ENCODE peak calls at places on chromosomes 16 and 17, in nine cellular contexts. One of them, this sample, is unnamed.
A peak's percentile ranks its signal among the peaks of the same experiment; 100 is the strongest.

GRCh38 chr16:85172465-85173071 is 60.3 kb upstream of the CIBAR2 start:
- DNase-seq in H1: peak; percentile 70
- DNase-seq in astrocyte of the spinal cord: no peak
- DNase-seq in astrocyte: no peak
- DNase-seq in heart right ventricle: peak; percentile 47
- DNase-seq in astrocyte of the cerebellum: no peak
- DNase-seq in lung: no peak
- DNase-seq in A549: peak; percentile 66
- DNase-seq in endothelial cell: no peak
- DNase-seq in this sample: peak; percentile 56

GRCh38 chr17:68509151-68510057 is 2.8 kb upstream of the PRKAR1A start:
- DNase-seq in astrocyte: no peak
- DNase-seq in H1: no peak
- DNase-seq in astrocyte of the spinal cord: no peak
- DNase-seq in endothelial cell: peak; percentile 21
- DNase-seq in A549: no peak
- DNase-seq in lung: peak; percentile 53
- DNase-seq in heart right ventricle: peak; percentile 69
- DNase-seq in astrocyte of the cerebellum: no peak
- DNase-seq in this sample: no peak

GRCh38 chr17:28030386-28030785 is 12.1 kb upstream of the NLK start:
- DNase-seq in astrocyte of the spinal cord: no peak
- DNase-seq in H1: no peak
- DNase-seq in heart right ventricle: no peak
- DNase-seq in lung: peak; percentile 44
- DNase-seq in astrocyte of the cerebellum: no peak
- DNase-seq in endothelial cell: no peak
- DNase-seq in A549: no peak
- DNase-seq in astrocyte: no peak
- DNase-seq in this sample: no peak

GRCh38 chr16:30941600-30942420 is 7.1 kb upstream of the ORAI3 start:
- DNase-seq in astrocyte of the cerebellum: no peak
- DNase-seq in astrocyte: no peak
- DNase-seq in H1: peak; percentile 87
- DNase-seq in A549: peak; percentile 87
- DNase-seq in heart right ventricle: peak; percentile 71
- DNase-seq in lung: peak; percentile 84
- DNase-seq in endothelial cell: peak; percentile 73
- DNase-seq in astrocyte of the spinal cord: peak; percentile 59
- DNase-seq in this sample: peak; percentile 88

GRCh38 chr17:72700226-72700625 is 392.3 kb downstream of the SLC39A11 start:
- DNase-seq in A549: no peak
- DNase-seq in astrocyte of the cerebellum: no peak
- DNase-seq in H1: no peak
- DNase-seq in astrocyte of the spinal cord: no peak
- DNase-seq in astrocyte: no peak
- DNase-seq in lung: no peak
- DNase-seq in endothelial cell: no peak
- DNase-seq in heart right ventricle: no peak
- DNase-seq in this sample: no peak

GRCh38 chr16:21101631-21102420 is 48.8 kb downstream of the DNAH3 start:
- DNase-seq in heart right ventricle: peak; percentile 36
- DNase-seq in A549: peak; percentile 50
- DNase-seq in endothelial cell: peak; percentile 28
- DNase-seq in H1: no peak
- DNase-seq in astrocyte: no peak
- DNase-seq in astrocyte of the spinal cord: peak; percentile 10
- DNase-seq in astrocyte of the cerebellum: no peak
- DNase-seq in lung: no peak
- DNase-seq in this sample: peak; percentile 61

GRCh38 chr16:1055557-1055924 is 17.0 kb upstream of the SSTR5 start:
- DNase-seq in endothelial cell: no peak
- DNase-seq in lung: no peak
- DNase-seq in astrocyte of the cerebellum: no peak
- DNase-seq in astrocyte: no peak
- DNase-seq in astrocyte of the spinal cord: no peak
- DNase-seq in A549: no peak
- DNase-seq in heart right ventricle: no peak
- DNase-seq in H1: no peak
- DNase-seq in this sample: no peak

GRCh38 chr16:46908540-46909372 is 24.6 kb downstream of the GPT2 start:
- DNase-seq in astrocyte of the cerebellum: peak; percentile 60
- DNase-seq in astrocyte of the spinal cord: peak; percentile 75
- DNase-seq in astrocyte: peak; percentile 28
- DNase-seq in H1: peak; percentile 81
- DNase-seq in lung: peak; percentile 55
- DNase-seq in heart right ventricle: no peak
- DNase-seq in endothelial cell: peak; percentile 80
- DNase-seq in A549: peak; percentile 60
- DNase-seq in this sample: peak; percentile 72

GRCh38 chr16:12171206-12171605 is 194.7 kb downstream of the SNX29 start:
- DNase-seq in heart right ventricle: no peak
- DNase-seq in astrocyte: peak; percentile 41
- DNase-seq in A549: no peak
- DNase-seq in lung: no peak
- DNase-seq in astrocyte of the cerebellum: no peak
- DNase-seq in endothelial cell: no peak
- DNase-seq in H1: no peak
- DNase-seq in astrocyte of the spinal cord: no peak
- DNase-seq in this sample: no peak

GRCh38 chr17:61408151-61409041 is 8.8 kb downstream of the TBX2 start:
- DNase-seq in lung: no peak
- DNase-seq in endothelial cell: peak; percentile 17
- DNase-seq in heart right ventricle: no peak
- DNase-seq in astrocyte: no peak
- DNase-seq in astrocyte of the spinal cord: no peak
- DNase-seq in astrocyte of the cerebellum: no peak
- DNase-seq in A549: no peak
- DNase-seq in H1: peak; percentile 64
- DNase-seq in this sample: no peak

GRCh38 chr17:82121660-82122629 is 23.9 kb upstream of the FASN start:
- DNase-seq in astrocyte of the spinal cord: no peak
- DNase-seq in astrocyte of the cerebellum: no peak
- DNase-seq in H1: no peak
- DNase-seq in lung: no peak
- DNase-seq in heart right ventricle: no peak
- DNase-seq in A549: no peak
- DNase-seq in astrocyte: no peak
- DNase-seq in endothelial cell: no peak
- DNase-seq in this sample: no peak

GRCh38 chr16:4683255-4684029 is 9.9 kb upstream of the NUDT16L1 start:
- DNase-seq in endothelial cell: no peak
- DNase-seq in A549: no peak
- DNase-seq in H1: no peak
- DNase-seq in lung: no peak
- DNase-seq in astrocyte of the spinal cord: no peak
- DNase-seq in astrocyte of the cerebellum: no peak
- DNase-seq in heart right ventricle: peak; percentile 10
- DNase-seq in astrocyte: no peak
- DNase-seq in this sample: no peak
- TF ChIP-seq CTCF in endothelial cell: peak; percentile 24
- TF ChIP-seq CTCF in A549: peak; percentile 1
- TF ChIP-seq CTCF in H1: no peak
- TF ChIP-seq CTCF in lung: no peak
- TF ChIP-seq CTCF in astrocyte of the spinal cord: no peak
- TF ChIP-seq CTCF in astrocyte of the cerebellum: no peak
- TF ChIP-seq CTCF in heart right ventricle: no peak
- TF ChIP-seq CTCF in astrocyte: no peak
- TF ChIP-seq CTCF in this sample: no peak

DNA sequence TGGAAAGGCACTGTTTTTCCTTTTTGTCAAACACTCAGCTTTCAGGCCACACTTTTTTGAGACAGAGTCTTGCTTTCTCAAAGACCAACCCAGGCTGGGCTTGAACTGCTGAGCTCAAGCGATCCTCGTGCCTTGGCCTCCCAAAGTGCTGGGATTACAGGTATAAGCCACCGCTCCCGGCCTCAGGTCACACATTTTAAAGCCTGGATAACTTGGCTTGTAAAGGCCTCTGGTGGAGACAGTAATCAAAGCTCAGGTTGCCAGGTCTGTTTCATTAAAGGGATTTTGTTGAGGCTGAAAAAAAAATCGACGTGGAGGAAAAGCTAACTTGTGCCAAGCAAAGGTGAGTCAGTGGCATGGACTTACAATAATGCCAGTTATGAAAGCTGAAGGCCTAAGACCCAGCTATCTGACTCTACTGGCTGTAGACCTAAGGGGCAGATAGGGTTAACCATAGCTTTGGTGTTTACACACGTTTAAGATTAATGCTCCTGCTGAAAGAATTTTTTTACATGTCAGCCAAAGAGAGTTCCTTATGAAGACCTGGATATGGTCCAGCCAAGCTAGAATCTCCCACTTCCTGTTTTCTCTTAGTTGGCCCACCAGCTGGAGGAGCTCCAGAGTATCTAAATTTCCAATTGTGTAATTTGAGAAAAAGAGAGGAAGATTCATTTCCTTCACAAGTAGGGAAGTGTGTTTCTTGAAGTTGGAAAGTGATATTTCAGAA is 910 bp downstream of the NBR1 start:
- DNase-seq in H1: no peak
- DNase-seq in lung: no peak
- DNase-seq in astrocyte of the cerebellum: peak; percentile 84
- DNase-seq in astrocyte of the spinal cord: peak; percentile 89
- DNase-seq in A549: peak; percentile 61
- DNase-seq in heart right ventricle: no peak
- DNase-seq in astrocyte: peak; percentile 95
- DNase-seq in endothelial cell: peak; percentile 20
- DNase-seq in this sample: peak; percentile 73
- TF ChIP-seq CTCF in H1: no peak
- TF ChIP-seq CTCF in lung: peak; percentile 6
- TF ChIP-seq CTCF in astrocyte of the cerebellum: peak; percentile 46
- TF ChIP-seq CTCF in astrocyte of the spinal cord: peak; percentile 33
- TF ChIP-seq CTCF in A549: peak; percentile 45
- TF ChIP-seq CTCF in heart right ventricle: peak; percentile 17
- TF ChIP-seq CTCF in astrocyte: no peak
- TF ChIP-seq CTCF in endothelial cell: no peak
- TF ChIP-seq CTCF in this sample: peak; percentile 42

GRCh38 chr16:65525743-65526142 is 403.9 kb upstream of the CDH11 start:
- DNase-seq in astrocyte of the spinal cord: no peak
- DNase-seq in endothelial cell: no peak
- DNase-seq in astrocyte of the cerebellum: no peak
- DNase-seq in astrocyte: no peak
- DNase-seq in A549: no peak
- DNase-seq in heart right ventricle: no peak
- DNase-seq in lung: no peak
- DNase-seq in H1: no peak
- DNase-seq in this sample: no peak
- TF ChIP-seq CTCF in astrocyte of the spinal cord: peak; percentile 9
- TF ChIP-seq CTCF in endothelial cell: no peak
- TF ChIP-seq CTCF in astrocyte of the cerebellum: no peak
- TF ChIP-seq CTCF in astrocyte: peak; percentile 16
- TF ChIP-seq CTCF in A549: no peak
- TF ChIP-seq CTCF in heart right ventricle: no peak
- TF ChIP-seq CTCF in lung: no peak
- TF ChIP-seq CTCF in H1: no peak
- TF ChIP-seq CTCF in this sample: no peak

GRCh38 chr16:76749780-76750375 is 441.1 kb upstream of the MON1B start:
- DNase-seq in endothelial cell: no peak
- DNase-seq in lung: no peak
- DNase-seq in H1: no peak
- DNase-seq in heart right ventricle: no peak
- DNase-seq in astrocyte of the spinal cord: no peak
- DNase-seq in astrocyte: no peak
- DNase-seq in astrocyte of the cerebellum: no peak
- DNase-seq in A549: no peak
- DNase-seq in this sample: no peak
- TF ChIP-seq CTCF in endothelial cell: no peak
- TF ChIP-seq CTCF in lung: no peak
- TF ChIP-seq CTCF in H1: no peak
- TF ChIP-seq CTCF in heart right ventricle: no peak
- TF ChIP-seq CTCF in astrocyte of the spinal cord: no peak
- TF ChIP-seq CTCF in astrocyte: no peak
- TF ChIP-seq CTCF in astrocyte of the cerebellum: no peak
- TF ChIP-seq CTCF in A549: no peak
- TF ChIP-seq CTCF in this sample: no peak

GRCh38 chr17:42773290-42774035 is at the start of gene VPS25:
- DNase-seq in heart right ventricle: peak; percentile 72
- DNase-seq in lung: peak; percentile 82
- DNase-seq in astrocyte: peak; percentile 78
- DNase-seq in A549: peak; percentile 98
- DNase-seq in endothelial cell: peak; percentile 61
- DNase-seq in astrocyte of the cerebellum: peak; percentile 43
- DNase-seq in astrocyte of the spinal cord: peak; percentile 86
- DNase-seq in H1: peak; percentile 83
- DNase-seq in this sample: peak; percentile 88
- TF ChIP-seq CTCF in heart right ventricle: no peak
- TF ChIP-seq CTCF in lung: no peak
- TF ChIP-seq CTCF in astrocyte: no peak
- TF ChIP-seq CTCF in A549: no peak
- TF ChIP-seq CTCF in endothelial cell: no peak
- TF ChIP-seq CTCF in astrocyte of the cerebellum: peak; percentile 35
- TF ChIP-seq CTCF in astrocyte of the spinal cord: peak; percentile 31
- TF ChIP-seq CTCF in H1: no peak
- TF ChIP-seq CTCF in this sample: no peak